ENCODE peak calls at places on chromosomes 16 and 17, in five cellular contexts. V is PC-3, Z is H9, H is IMR-90, B is mammary epithelial cell. E is an unnamed sample.
A peak's percentile ranks its signal among the peaks of the same experiment; 100 is the strongest.

GRCh38 chr17:27218041-27218440 is 75.9 kb upstream of the WSB1 start:
- DNase-seq in V (no peak), Z (no peak), H (no peak), B (no peak), E (peak; percentile 23)

GRCh38 chr17:77140878-77141767 is at the start of gene SEC14L1:
- DNase-seq in V (peak; percentile 66), Z (peak; percentile 86), H (no peak), B (peak; percentile 35), E (peak; percentile 66)

GRCh38 chr17:142102-142661 is 4.8 kb downstream of the SCGB1C2 start:
- DNase-seq in V (peak; percentile 15), Z (no peak), H (peak; percentile 9), B (peak; percentile 11), E (no peak)

GRCh38 chr17:64061157-64061898 is 40.9 kb upstream of the ICAM2 start:
- DNase-seq in V (peak; percentile 80), Z (no peak), H (peak; percentile 36), B (peak; percentile 48), E (peak; percentile 54)

GRCh38 chr17:7081341-7082062 is 1.5 kb upstream of the CLEC10A start:
- DNase-seq in V (no peak), Z (no peak), H (no peak), B (no peak), E (peak; percentile 21)

GRCh38 chr17:76405967-76406647 is 21.7 kb downstream of the SPHK1 start:
- DNase-seq in V (no peak), Z (no peak), H (peak; percentile 35), B (no peak), E (no peak)

GRCh38 chr17:33989357-33990148 is 265.5 kb upstream of the CCL2 start:
- DNase-seq in V (no peak), Z (peak; percentile 22), H (no peak), B (no peak), E (no peak)

GRCh38 chr16:23901178-23902131 is 65.7 kb downstream of the PRKCB start:
- DNase-seq in V (no peak), Z (no peak), H (no peak), B (no peak), E (no peak)

GRCh38 chr17:79080761-79081290 is 6.2 kb downstream of the ENGASE start:
- DNase-seq in V (no peak), Z (no peak), H (no peak), B (no peak), E (no peak)
- H3K4me2 ChIP-seq in V (no peak overlapping the region), Z (no peak overlapping the region), H (no peak overlapping the region), B (no peak overlapping the region), E (no peak overlapping the region)

GRCh38 chr17:19002805-19003542 is 1.6 kb downstream of the FAM83G start:
- DNase-seq in V (no peak), Z (no peak), H (peak; percentile 54), B (peak; percentile 13), E (no peak)

GRCh38 chr17:19004601-19005441 is at the start of gene FAM83G:
- DNase-seq in V (no peak), Z (peak; percentile 86), H (peak; percentile 71), B (peak; percentile 84), E (peak; percentile 82)

GRCh38 chr17:19003966-19004600 is 481 bp downstream of the FAM83G start:
- DNase-seq in V (no peak), Z (peak; percentile 83), H (peak; percentile 36), B (peak; percentile 54), E (peak; percentile 10)

GRCh38 chr17:19002191-19002590 is 2.4 kb downstream of the FAM83G start:
- DNase-seq in V (no peak), Z (no peak), H (no peak), B (no peak), E (no peak)

GRCh38 chr17:19003543-19003965 is 1.0 kb downstream of the FAM83G start:
- DNase-seq in V (no peak), Z (no peak), H (no peak), B (no peak), E (no peak)
- H3K9ac ChIP-seq in V (no peak overlapping the region), Z (peak overlapping the region; percentile 52), H (peak overlapping the region; percentile 54), B (peak overlapping the region; percentile 61), E (peak overlapping the region; percentile 44)

GRCh38 chr16:29809850-29810698 is 1.9 kb upstream of the PRRT2 start:
- DNase-seq in V (peak; percentile 17), Z (peak; percentile 49), H (no peak), B (no peak), E (no peak)

GRCh38 chr16:29810699-29811169 is 1.3 kb upstream of the PRRT2 start:
- DNase-seq in V (no peak), Z (peak; percentile 51), H (no peak), B (no peak), E (no peak)

GRCh38 chr16:29812754-29813643 is 1.0 kb downstream of the PRRT2 start:
- DNase-seq in V (no peak), Z (no peak), H (no peak), B (no peak), E (no peak)

GRCh38 chr16:29811896-29812665 is at the start of gene PRRT2:
- DNase-seq in V (peak; percentile 34), Z (peak; percentile 70), H (peak; percentile 43), B (no peak), E (peak; percentile 18)

DNA sequence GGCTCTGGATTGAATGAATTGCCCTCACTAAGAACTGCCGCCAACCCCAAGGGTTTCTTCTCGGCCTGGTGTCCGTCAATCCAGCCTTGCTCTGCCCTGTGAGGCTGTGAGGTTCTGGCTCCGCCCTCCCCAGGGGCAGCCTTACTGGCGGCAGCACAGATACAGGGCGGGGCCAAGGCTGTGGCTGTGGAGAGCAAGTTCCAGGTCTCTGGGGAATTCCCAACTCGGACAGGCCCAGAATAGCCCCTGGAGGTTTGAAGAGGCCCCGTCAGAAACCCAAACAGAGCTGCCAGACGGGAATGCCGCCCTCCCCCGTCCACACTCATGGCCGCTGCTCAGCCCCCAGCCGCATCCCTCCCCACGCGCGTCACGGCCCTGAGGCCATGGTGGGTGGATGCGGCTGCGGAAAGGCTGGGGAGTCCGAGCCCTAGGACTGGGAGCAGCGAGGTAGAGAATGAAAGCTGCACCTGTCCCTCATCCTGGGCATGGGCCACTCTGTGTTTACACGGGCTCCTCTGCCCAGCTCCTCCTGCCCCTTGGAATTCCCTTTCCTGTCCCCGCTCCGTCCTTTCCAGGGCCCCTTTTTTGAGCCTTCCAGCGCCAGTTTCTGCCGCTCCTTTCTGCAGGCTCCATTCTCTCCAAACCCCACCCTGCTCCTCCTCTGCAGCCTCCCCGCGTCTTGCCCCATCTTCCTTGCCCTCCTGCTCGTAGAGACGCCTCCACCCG is 660 bp upstream of the PRRT2 start:
- DNase-seq in V (peak; percentile 93), Z (peak; percentile 98), H (peak; percentile 98), B (peak; percentile 97), E (peak; percentile 98)
- H2AFZ ChIP-seq in V (peak overlapping the region; percentile 77), Z (no peak overlapping the region), H (peak overlapping the region; percentile 90), B (peak overlapping the region; percentile 25), E (peak overlapping the region; percentile 65)

DNA sequence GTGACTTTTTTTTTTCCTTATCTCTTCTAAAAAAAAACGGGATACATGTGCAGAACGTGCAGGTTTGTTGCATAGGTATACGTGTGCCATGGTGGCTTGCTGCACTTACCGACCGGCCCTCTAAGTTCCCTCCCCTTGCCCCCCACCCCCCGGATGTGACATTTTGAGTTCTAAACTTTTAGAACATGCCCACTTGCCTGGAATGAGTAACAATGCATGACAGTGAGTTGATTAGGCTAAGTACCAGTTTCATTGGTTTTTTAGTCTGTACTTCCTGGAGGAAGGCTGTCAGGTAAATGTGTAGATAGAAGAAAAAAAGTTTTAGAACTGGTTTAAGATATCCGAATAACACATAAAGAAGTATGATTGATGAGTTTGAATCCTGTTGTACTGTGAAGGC is 4.0 kb downstream of the BPTF start:
- DNase-seq in V (peak; percentile 63), Z (no peak), H (no peak), B (peak; percentile 30), E (no peak)
- H3K4me2 ChIP-seq in V (peak overlapping the region; percentile 61), Z (peak overlapping the region; percentile 52), H (peak overlapping the region; percentile 32), B (peak overlapping the region; percentile 60), E (no peak overlapping the region)

E was measured in MM.1S.